ENCODE peak calls at places on chromosomes 2 and 18, in ten cellular contexts. One of them, this sample, is unnamed. For H3K4me1 and H3K9me3, the result is how much of the 10 kb centered on the place peaks cover.

GRCh38 chr2:73830871-73831401 is 2.2 kb downstream of the STAMBP start:
- DNase-seq in fibroblast of lung: peak
- DNase-seq in endothelial cell of umbilical vein: peak
- DNase-seq in iPS DF 6.9: no peak
- DNase-seq in testis: no peak
- DNase-seq in colonic mucosa: no peak
- DNase-seq in effector memory CD4-positive, alpha-beta T cell: no peak
- DNase-seq in H9: no peak
- DNase-seq in tibial artery: no peak
- DNase-seq in aorta: no peak
- DNase-seq in this sample: no peak

GRCh38 chr2:44247924-44248323 is 27.4 kb upstream of the SLC3A1 start:
- DNase-seq in fibroblast of lung: no peak
- DNase-seq in endothelial cell of umbilical vein: no peak
- DNase-seq in iPS DF 6.9: peak
- DNase-seq in testis: no peak
- DNase-seq in colonic mucosa: no peak
- DNase-seq in effector memory CD4-positive, alpha-beta T cell: no peak
- DNase-seq in H9: peak
- DNase-seq in tibial artery: no peak
- DNase-seq in aorta: no peak
- DNase-seq in this sample: no peak

GRCh38 chr2:239143858-239144712 is 256.7 kb downstream of the HDAC4 start:
- DNase-seq in fibroblast of lung: peak
- DNase-seq in endothelial cell of umbilical vein: peak
- DNase-seq in iPS DF 6.9: no peak
- DNase-seq in testis: peak
- DNase-seq in colonic mucosa: no peak
- DNase-seq in effector memory CD4-positive, alpha-beta T cell: no peak
- DNase-seq in H9: peak
- DNase-seq in tibial artery: no peak
- DNase-seq in aorta: no peak
- DNase-seq in this sample: no peak

GRCh38 chr2:226995625-226996041 is 159.8 kb downstream of the RHBDD1 start:
- DNase-seq in fibroblast of lung: peak
- DNase-seq in endothelial cell of umbilical vein: no peak
- DNase-seq in iPS DF 6.9: no peak
- DNase-seq in testis: peak
- DNase-seq in colonic mucosa: no peak
- DNase-seq in effector memory CD4-positive, alpha-beta T cell: no peak
- DNase-seq in H9: no peak
- DNase-seq in tibial artery: no peak
- DNase-seq in aorta: peak
- DNase-seq in this sample: no peak

GRCh38 chr2:224875870-224876269 is 159.7 kb upstream of the CCDC195 start:
- DNase-seq in fibroblast of lung: no peak
- DNase-seq in endothelial cell of umbilical vein: no peak
- DNase-seq in iPS DF 6.9: no peak
- DNase-seq in testis: no peak
- DNase-seq in colonic mucosa: no peak
- DNase-seq in effector memory CD4-positive, alpha-beta T cell: no peak
- DNase-seq in H9: no peak
- DNase-seq in tibial artery: no peak
- DNase-seq in aorta: no peak
- DNase-seq in this sample: no peak

GRCh38 chr2:119718391-119719260 is 39.6 kb downstream of the TMEM177 start:
- DNase-seq in fibroblast of lung: no peak
- DNase-seq in endothelial cell of umbilical vein: no peak
- DNase-seq in iPS DF 6.9: no peak
- DNase-seq in testis: no peak
- DNase-seq in colonic mucosa: no peak
- DNase-seq in effector memory CD4-positive, alpha-beta T cell: no peak
- DNase-seq in H9: no peak
- DNase-seq in tibial artery: no peak
- DNase-seq in aorta: no peak
- DNase-seq in this sample: no peak

GRCh38 chr2:96091141-96091710 is 25.1 kb downstream of the ADRA2B start:
- DNase-seq in fibroblast of lung: no peak
- DNase-seq in endothelial cell of umbilical vein: no peak
- DNase-seq in iPS DF 6.9: no peak
- DNase-seq in testis: no peak
- DNase-seq in colonic mucosa: peak
- DNase-seq in effector memory CD4-positive, alpha-beta T cell: no peak
- DNase-seq in H9: no peak
- DNase-seq in tibial artery: no peak
- DNase-seq in aorta: peak
- DNase-seq in this sample: no peak

GRCh38 chr2:241268716-241269445 is 46.6 kb downstream of the HDLBP start:
- DNase-seq in fibroblast of lung: no peak
- DNase-seq in endothelial cell of umbilical vein: no peak
- DNase-seq in iPS DF 6.9: no peak
- DNase-seq in testis: no peak
- DNase-seq in colonic mucosa: no peak
- DNase-seq in effector memory CD4-positive, alpha-beta T cell: no peak
- DNase-seq in H9: peak
- DNase-seq in tibial artery: no peak
- DNase-seq in aorta: no peak
- DNase-seq in this sample: no peak

GRCh38 chr2:221156335-221156734 is 415.8 kb downstream of the EPHA4 start:
- DNase-seq in fibroblast of lung: no peak
- DNase-seq in endothelial cell of umbilical vein: no peak
- DNase-seq in iPS DF 6.9: peak
- DNase-seq in testis: no peak
- DNase-seq in colonic mucosa: no peak
- DNase-seq in effector memory CD4-positive, alpha-beta T cell: no peak
- DNase-seq in H9: no peak
- DNase-seq in tibial artery: no peak
- DNase-seq in aorta: no peak
- DNase-seq in this sample: no peak

GRCh38 chr2:240646061-240646899 is 21.0 kb downstream of the GPR35 start:
- DNase-seq in fibroblast of lung: no peak
- DNase-seq in endothelial cell of umbilical vein: no peak
- DNase-seq in iPS DF 6.9: no peak
- DNase-seq in testis: no peak
- DNase-seq in colonic mucosa: no peak
- DNase-seq in effector memory CD4-positive, alpha-beta T cell: peak
- DNase-seq in H9: peak
- DNase-seq in tibial artery: no peak
- DNase-seq in aorta: peak
- DNase-seq in this sample: no peak

GRCh38 chr2:192195548-192196418 is 1.1 kb upstream of the TMEFF2 start:
- DNase-seq in fibroblast of lung: peak
- DNase-seq in endothelial cell of umbilical vein: peak
- DNase-seq in iPS DF 6.9: no peak
- DNase-seq in testis: peak
- DNase-seq in colonic mucosa: no peak
- DNase-seq in effector memory CD4-positive, alpha-beta T cell: no peak
- DNase-seq in H9: peak
- DNase-seq in tibial artery: no peak
- DNase-seq in aorta: peak
- DNase-seq in this sample: no peak

GRCh38 chr2:185417688-185418087 is 320.9 kb upstream of the FSIP2 start:
- DNase-seq in fibroblast of lung: no peak
- DNase-seq in endothelial cell of umbilical vein: no peak
- DNase-seq in iPS DF 6.9: no peak
- DNase-seq in testis: no peak
- DNase-seq in colonic mucosa: no peak
- DNase-seq in effector memory CD4-positive, alpha-beta T cell: no peak
- DNase-seq in H9: no peak
- DNase-seq in tibial artery: no peak
- DNase-seq in aorta: no peak
- DNase-seq in this sample: no peak

GRCh38 chr2:128408349-128409305 is 90.0 kb upstream of the HS6ST1 start:
- DNase-seq in fibroblast of lung: peak
- DNase-seq in endothelial cell of umbilical vein: peak
- DNase-seq in iPS DF 6.9: no peak
- DNase-seq in testis: peak
- DNase-seq in colonic mucosa: no peak
- DNase-seq in effector memory CD4-positive, alpha-beta T cell: no peak
- DNase-seq in H9: no peak
- DNase-seq in tibial artery: no peak
- DNase-seq in aorta: no peak
- DNase-seq in this sample: no peak

GRCh38 chr2:21640046-21640445 is 516.3 kb downstream of the TDRD15 start:
- DNase-seq in fibroblast of lung: no peak
- DNase-seq in endothelial cell of umbilical vein: no peak
- DNase-seq in iPS DF 6.9: no peak
- DNase-seq in testis: no peak
- DNase-seq in colonic mucosa: no peak
- DNase-seq in effector memory CD4-positive, alpha-beta T cell: no peak
- DNase-seq in H9: no peak
- DNase-seq in tibial artery: no peak
- DNase-seq in aorta: no peak
- DNase-seq in this sample: no peak

GRCh38 chr2:239106314-239106908 is 258.5 kb downstream of the TWIST2 start:
- DNase-seq in fibroblast of lung: peak
- DNase-seq in endothelial cell of umbilical vein: peak
- DNase-seq in iPS DF 6.9: peak
- DNase-seq in testis: peak
- DNase-seq in colonic mucosa: peak
- DNase-seq in effector memory CD4-positive, alpha-beta T cell: no peak
- DNase-seq in H9: peak
- DNase-seq in tibial artery: no peak
- DNase-seq in aorta: peak
- DNase-seq in this sample: no peak

GRCh38 chr2:69616755-69617154 is 26.8 kb downstream of the AAK1 start:
- DNase-seq in fibroblast of lung: no peak
- DNase-seq in endothelial cell of umbilical vein: peak
- DNase-seq in iPS DF 6.9: no peak
- DNase-seq in testis: no peak
- DNase-seq in colonic mucosa: no peak
- DNase-seq in effector memory CD4-positive, alpha-beta T cell: peak
- DNase-seq in H9: no peak
- DNase-seq in tibial artery: no peak
- DNase-seq in aorta: no peak
- DNase-seq in this sample: peak

GRCh38 chr18:74064510-74064909 is 83.1 kb downstream of the FBXO15 start:
- DNase-seq in fibroblast of lung: no peak
- DNase-seq in endothelial cell of umbilical vein: no peak
- DNase-seq in iPS DF 6.9: no peak
- DNase-seq in testis: no peak
- DNase-seq in colonic mucosa: no peak
- DNase-seq in effector memory CD4-positive, alpha-beta T cell: no peak
- DNase-seq in H9: no peak
- DNase-seq in tibial artery: no peak
- DNase-seq in aorta: no peak
- DNase-seq in this sample: peak

DNA sequence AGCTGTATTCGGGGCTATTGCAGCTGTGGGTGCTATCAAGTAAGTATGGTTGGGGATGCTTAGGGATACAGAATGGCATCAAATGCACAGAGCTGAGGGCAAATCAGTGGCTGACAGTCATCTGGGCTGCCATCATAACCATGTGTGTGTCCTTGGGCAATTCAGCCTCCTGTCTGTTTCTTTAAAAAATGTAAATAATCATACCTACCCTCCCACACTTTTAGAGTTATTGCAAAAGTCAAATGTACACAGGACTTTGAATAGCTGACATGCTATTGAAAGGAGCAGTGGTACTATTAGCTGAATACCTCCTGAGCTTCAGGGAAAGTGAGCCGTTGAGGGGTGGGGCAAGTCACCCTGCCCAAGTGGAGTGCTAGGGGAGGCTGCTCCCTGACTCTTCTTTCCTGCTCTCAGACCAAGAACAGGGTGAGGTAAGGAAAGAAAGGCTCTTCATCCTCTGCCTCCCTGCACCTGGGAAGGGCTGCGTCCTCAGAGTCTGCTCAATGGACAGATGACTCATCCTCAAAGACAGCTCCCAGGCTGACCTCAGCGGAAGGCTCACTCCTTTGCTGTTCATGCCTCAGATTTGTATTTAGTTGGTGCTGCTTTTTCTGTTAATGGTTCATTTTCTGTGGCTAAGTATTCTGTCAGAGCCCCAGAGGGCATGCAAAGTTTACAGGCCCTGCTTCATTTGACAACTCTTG is 54.9 kb upstream of the BZW1 start:
- DNase-seq in fibroblast of lung: peak
- DNase-seq in endothelial cell of umbilical vein: peak
- DNase-seq in iPS DF 6.9: no peak
- DNase-seq in testis: no peak
- DNase-seq in colonic mucosa: peak
- DNase-seq in effector memory CD4-positive, alpha-beta T cell: no peak
- DNase-seq in H9: peak
- DNase-seq in tibial artery: no peak
- DNase-seq in aorta: no peak
- DNase-seq in this sample: no peak
- H3K4me1 ChIP-seq in fibroblast of lung: under half
- H3K4me1 ChIP-seq in endothelial cell of umbilical vein: under half
- H3K4me1 ChIP-seq in iPS DF 6.9: under half
- H3K4me1 ChIP-seq in testis: under half
- H3K4me1 ChIP-seq in colonic mucosa: under half
- H3K4me1 ChIP-seq in effector memory CD4-positive, alpha-beta T cell: under half
- H3K4me1 ChIP-seq in H9: under half
- H3K4me1 ChIP-seq in tibial artery: under half
- H3K4me1 ChIP-seq in aorta: under half
- H3K4me1 ChIP-seq in this sample: under half

GRCh38 chr18:12819822-12820221 is 64.2 kb downstream of the PTPN2 start:
- DNase-seq in fibroblast of lung: peak
- DNase-seq in endothelial cell of umbilical vein: no peak
- DNase-seq in iPS DF 6.9: no peak
- DNase-seq in testis: no peak
- DNase-seq in colonic mucosa: no peak
- DNase-seq in effector memory CD4-positive, alpha-beta T cell: no peak
- DNase-seq in H9: no peak
- DNase-seq in tibial artery: no peak
- DNase-seq in aorta: no peak
- DNase-seq in this sample: no peak
- H3K27ac ChIP-seq in fibroblast of lung: peak
- H3K27ac ChIP-seq in endothelial cell of umbilical vein: no peak
- H3K27ac ChIP-seq in iPS DF 6.9: no peak
- H3K27ac ChIP-seq in testis: no peak
- H3K27ac ChIP-seq in colonic mucosa: no peak
- H3K27ac ChIP-seq in effector memory CD4-positive, alpha-beta T cell: no peak
- H3K27ac ChIP-seq in H9: no peak
- H3K27ac ChIP-seq in tibial artery: no peak
- H3K27ac ChIP-seq in aorta: no peak
- H3K27ac ChIP-seq in this sample: no peak

GRCh38 chr2:122843503-122843902 is 1088.1 kb downstream of the TSN start:
- DNase-seq in fibroblast of lung: no peak
- DNase-seq in endothelial cell of umbilical vein: no peak
- DNase-seq in iPS DF 6.9: no peak
- DNase-seq in testis: no peak
- DNase-seq in colonic mucosa: no peak
- DNase-seq in effector memory CD4-positive, alpha-beta T cell: no peak
- DNase-seq in H9: no peak
- DNase-seq in tibial artery: no peak
- DNase-seq in aorta: no peak
- DNase-seq in this sample: no peak
- H3K9me3 ChIP-seq in fibroblast of lung: under half
- H3K9me3 ChIP-seq in endothelial cell of umbilical vein: under half
- H3K9me3 ChIP-seq in iPS DF 6.9: under half
- H3K9me3 ChIP-seq in testis: under half
- H3K9me3 ChIP-seq in colonic mucosa: under half
- H3K9me3 ChIP-seq in effector memory CD4-positive, alpha-beta T cell: under half
- H3K9me3 ChIP-seq in H9: under half
- H3K9me3 ChIP-seq in tibial artery: under half
- H3K9me3 ChIP-seq in aorta: under half
- H3K9me3 ChIP-seq in this sample: under half

DNA sequence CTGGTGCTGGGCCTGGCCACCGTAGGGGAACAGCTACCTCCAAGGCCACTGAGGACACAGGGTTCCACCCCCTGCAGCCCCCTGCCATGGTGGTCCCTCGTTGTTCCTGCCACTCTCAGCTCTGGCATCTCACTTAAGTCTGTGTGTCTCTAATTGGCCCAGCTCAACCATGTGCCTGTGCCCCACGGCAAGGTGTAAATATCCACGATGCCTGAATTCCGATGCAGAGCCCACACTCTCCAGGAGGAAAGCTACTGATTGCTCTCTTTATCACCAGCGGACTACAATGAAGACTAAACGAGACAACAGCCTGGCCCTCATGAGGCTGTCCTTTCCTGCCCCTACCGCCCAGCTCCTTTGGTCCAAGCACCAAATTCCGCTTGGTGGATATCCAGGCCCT is 17.0 kb upstream of the CHRNA1 start:
- DNase-seq in fibroblast of lung: no peak
- DNase-seq in endothelial cell of umbilical vein: no peak
- DNase-seq in iPS DF 6.9: no peak
- DNase-seq in testis: no peak
- DNase-seq in colonic mucosa: no peak
- DNase-seq in effector memory CD4-positive, alpha-beta T cell: no peak
- DNase-seq in H9: no peak
- DNase-seq in tibial artery: no peak
- DNase-seq in aorta: no peak
- DNase-seq in this sample: no peak
- H3K4me1 ChIP-seq in fibroblast of lung: under half
- H3K4me1 ChIP-seq in endothelial cell of umbilical vein: under half
- H3K4me1 ChIP-seq in iPS DF 6.9: under half
- H3K4me1 ChIP-seq in testis: under half
- H3K4me1 ChIP-seq in colonic mucosa: under half
- H3K4me1 ChIP-seq in effector memory CD4-positive, alpha-beta T cell: under half
- H3K4me1 ChIP-seq in H9: under half
- H3K4me1 ChIP-seq in tibial artery: under half
- H3K4me1 ChIP-seq in aorta: under half
- H3K4me1 ChIP-seq in this sample: under half

This sample was measured in CD4-positive, CD25-positive, alpha-beta regulatory T cell.